ENCODE peak calls at places on chromosomes 4 and X, in seven cellular contexts. H is lower lobe of right lung, S is heart right ventricle, N is A549, K is hepatocyte, U is adrenal gland, E is thyroid gland. P is an unnamed sample.
A peak's percentile ranks its signal among the peaks of the same experiment; 100 is the strongest.

GRCh38 chr4:76806336-76806735 is 91.6 kb downstream of the SOWAHB start:
- DNase-seq in N (no peak), H (no peak), K (no peak), E (no peak), S (no peak), U (no peak), P (no peak)

GRCh38 chr4:169201144-169202124 is 69.3 kb downstream of the SH3RF1 start:
- DNase-seq in K (no peak), S (no peak), N (no peak), E (no peak), H (no peak), U (no peak), P (no peak)

GRCh38 chrX:14448406-14448805 is 80.9 kb upstream of the GLRA2 start:
- DNase-seq in S (no peak), E (no peak), K (no peak), N (no peak), H (no peak), U (no peak), P (no peak)

GRCh38 chrX:2751291-2751690 is 549 bp upstream of the XG start:
- DNase-seq in K (no peak), H (no peak), N (no peak), S (no peak), U (no peak), E (no peak), P (no peak)

GRCh38 chr4:10722957-10723356 is 38.4 kb upstream of the CLNK start:
- DNase-seq in E (no peak), N (no peak), U (no peak), K (no peak), S (no peak), H (no peak), P (no peak)

GRCh38 chr4:103996637-103997036 is 276.9 kb upstream of the TACR3 start:
- DNase-seq in U (peak; percentile 46), H (no peak), N (peak; percentile 71), K (peak; percentile 85), E (peak; percentile 47), S (no peak), P (no peak)

GRCh38 chr4:93828332-93828829 is at the start of gene ATOH1:
- DNase-seq in H (peak; percentile 44), S (no peak), K (peak; percentile 55), E (peak; percentile 11), N (peak; percentile 7), U (peak; percentile 31), P (peak; percentile 53)

GRCh38 chr4:100295792-100296191 is 105.5 kb upstream of the DDIT4L start:
- DNase-seq in N (no peak), U (no peak), H (no peak), S (no peak), E (no peak), K (no peak), P (no peak)

GRCh38 chr4:56681158-56681848 is at the start of gene HOPX:
- DNase-seq in S (peak; percentile 13), K (peak; percentile 69), H (peak; percentile 87), E (peak; percentile 90), U (peak; percentile 33), N (no peak), P (no peak)

GRCh38 chr4:55311792-55312490 is 34.1 kb upstream of the SRD5A3 start:
- DNase-seq in H (peak; percentile 45), K (no peak), U (no peak), S (no peak), E (no peak), N (no peak), P (no peak)

GRCh38 chr4:54228563-54229501 is at the start of gene PDGFRA:
- DNase-seq in H (no peak), S (peak; percentile 66), N (no peak), K (peak; percentile 85), E (no peak), U (peak; percentile 45), P (peak; percentile 75)

GRCh38 chrX:15911729-15912550 is 57.3 kb upstream of the AP1S2 start:
- DNase-seq in K (no peak), U (no peak), N (peak; percentile 1), H (no peak), E (no peak), S (no peak), P (no peak)

GRCh38 chr4:138494931-138495330 is 252.8 kb upstream of the SLC7A11 start:
- DNase-seq in H (no peak), K (no peak), N (peak; percentile 57), E (no peak), S (no peak), U (no peak), P (no peak)

DNA sequence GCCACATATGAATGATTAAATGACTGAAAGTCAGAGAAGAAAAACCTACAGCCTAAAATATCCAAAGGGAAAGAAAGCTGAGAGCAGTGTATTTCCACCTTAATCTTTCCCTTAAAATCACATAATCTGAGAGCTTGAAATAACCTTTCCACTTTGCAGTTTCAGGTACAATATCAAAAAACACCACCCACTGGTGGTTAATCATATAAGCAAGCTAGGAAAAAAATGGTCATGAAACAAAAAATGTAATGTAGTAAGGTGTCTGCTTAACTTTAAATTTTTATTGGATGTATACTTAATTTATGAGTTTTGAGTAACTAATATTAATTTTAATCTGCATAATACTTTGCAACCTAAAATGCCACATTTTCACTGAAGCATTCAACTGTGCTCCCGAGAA is 3.2 kb downstream of the PRDM5 start:
- DNase-seq in U (no peak), K (no peak), N (no peak), S (no peak), H (no peak), E (no peak), P (no peak)
- TF ChIP-seq CTCF in U (no peak), K (peak; percentile 29), N (peak; percentile 7), S (no peak), H (no peak), E (peak; percentile 57), P (no peak)

GRCh38 chr4:64200001-64200555 is 209.2 kb downstream of the TECRL start:
- DNase-seq in H (no peak), E (no peak), K (no peak), U (no peak), N (no peak), S (no peak), P (no peak)
- H3K9me3 ChIP-seq in H (no peaks in the 10 kb centered on the region), E (no peaks in the 10 kb centered on the region), K (no peaks in the 10 kb centered on the region), U (no peaks in the 10 kb centered on the region), N (no peaks in the 10 kb centered on the region), S (no peaks in the 10 kb centered on the region), P (no peaks in the 10 kb centered on the region)

GRCh38 chrX:81489987-81490386 is 288.1 kb downstream of the SH3BGRL start:
- DNase-seq in U (no peak), N (no peak), E (no peak), H (no peak), S (no peak), K (no peak), P (no peak)
- TF ChIP-seq CTCF in U (no peak), N (peak; percentile 13), E (no peak), H (no peak), S (no peak), K (peak; percentile 17), P (no peak)

GRCh38 chrX:73851014-73852009 is 288.3 kb downstream of the CHIC1 start:
- DNase-seq in U (peak; percentile 93), N (no peak), K (no peak), E (no peak), H (no peak), S (no peak), P (peak; percentile 85)
- H3K9me3 ChIP-seq in U (no peaks in the 10 kb centered on the region), N (no peaks in the 10 kb centered on the region), K (no peaks in the 10 kb centered on the region), E (no peaks in the 10 kb centered on the region), H (no peaks in the 10 kb centered on the region), S (no peaks in the 10 kb centered on the region), P (no peaks in the 10 kb centered on the region)

GRCh38 chrX:6468716-6469115 is 66.2 kb downstream of the VCX3A start:
- DNase-seq in N (peak; percentile 2), S (no peak), U (no peak), K (peak; percentile 18), E (no peak), H (no peak), P (no peak)
- TF ChIP-seq CTCF in N (no peak), S (no peak), U (no peak), K (no peak), E (no peak), H (no peak), P (no peak)

DNA sequence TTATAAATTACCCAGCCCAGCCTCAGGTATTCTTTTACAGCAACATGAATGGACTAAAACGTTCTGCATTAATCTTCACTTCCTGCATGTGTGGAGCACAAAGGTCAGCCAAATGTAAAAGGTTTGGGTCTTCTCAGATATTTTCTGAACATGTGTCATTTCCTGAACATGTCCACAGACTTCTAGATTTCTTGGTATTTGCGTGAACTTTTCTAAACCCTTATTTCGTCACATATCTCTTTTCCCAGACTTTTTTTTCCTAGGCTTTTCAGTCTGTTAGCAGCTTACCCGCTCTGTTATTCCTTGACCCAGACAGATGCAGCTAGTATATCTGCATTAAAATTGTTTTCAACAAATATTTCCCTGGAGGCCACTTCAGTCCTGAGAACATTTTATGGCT is 57.3 kb upstream of the USP51 start:
- DNase-seq in K (no peak), H (no peak), S (no peak), N (no peak), U (no peak), E (no peak), P (no peak)
- H3K9me3 ChIP-seq in K (no peaks in the 10 kb centered on the region), H (no peaks in the 10 kb centered on the region), S (no peaks in the 10 kb centered on the region), N (no peaks in the 10 kb centered on the region), U (no peaks in the 10 kb centered on the region), E (no peaks in the 10 kb centered on the region), P (no peaks in the 10 kb centered on the region)

DNA sequence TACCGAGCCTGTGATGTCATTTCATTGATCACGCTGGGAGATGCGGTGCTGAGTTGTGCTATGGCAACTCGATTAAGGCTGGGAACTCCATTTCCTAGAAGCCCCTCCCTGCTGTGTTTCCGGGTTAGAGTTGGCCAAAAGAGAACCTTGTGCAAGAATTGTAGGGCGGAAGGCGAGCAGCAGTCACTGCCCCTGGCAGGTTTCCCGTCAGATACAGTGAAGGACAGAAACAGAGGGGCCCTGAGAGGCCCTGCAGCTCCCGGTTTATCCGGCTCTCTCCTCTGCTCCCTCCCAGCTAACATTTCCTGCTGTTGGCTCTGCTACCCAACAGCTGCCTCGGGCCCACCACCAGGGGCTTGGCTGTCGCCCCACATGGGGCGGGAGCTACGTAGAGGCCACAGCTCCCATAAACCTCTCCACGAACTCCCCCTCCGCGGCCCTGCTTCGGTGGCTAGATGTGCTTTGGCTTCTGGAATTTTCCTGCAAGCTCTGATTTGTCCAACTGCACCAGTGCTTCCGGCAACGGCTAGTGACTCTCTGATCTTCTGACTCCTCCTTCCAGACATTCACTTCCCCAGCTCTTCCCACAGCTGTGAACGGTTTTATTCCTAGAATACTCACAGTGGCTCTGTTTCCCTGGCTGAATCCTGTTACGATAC is 74.9 kb upstream of the USP9X start:
- DNase-seq in E (peak; percentile 65), N (peak; percentile 79), H (peak; percentile 75), K (peak; percentile 85), U (peak; percentile 89), S (peak; percentile 90), P (peak; percentile 73)
- TF ChIP-seq CTCF in E (no peak), N (no peak), H (peak; percentile 12), K (no peak), U (no peak), S (no peak), P (peak; percentile 24)